ENCODE peak calls at places on chromosomes 16 and 17, in nine cellular contexts. One of them, this sample, is unnamed.

GRCh38 chr16:14493791-14494190 is 136.3 kb downstream of the PARN start:
- DNase-seq in fibroblast of the aortic adventitia: no peak
- DNase-seq in HL-60: no peak
- DNase-seq in transverse colon: no peak
- DNase-seq in thoracic aorta: no peak
- DNase-seq in GM12864: no peak
- DNase-seq in lower leg skin: no peak
- DNase-seq in uterus: no peak
- DNase-seq in mammary epithelial cell: no peak
- DNase-seq in this sample: no peak

GRCh38 chr17:49577978-49578893 is 2.6 kb downstream of the NXPH3 start:
- DNase-seq in fibroblast of the aortic adventitia: no peak
- DNase-seq in HL-60: no peak
- DNase-seq in transverse colon: no peak
- DNase-seq in thoracic aorta: no peak
- DNase-seq in GM12864: no peak
- DNase-seq in lower leg skin: no peak
- DNase-seq in uterus: no peak
- DNase-seq in mammary epithelial cell: no peak
- DNase-seq in this sample: no peak

GRCh38 chr16:70663524-70664324 is 17.4 kb downstream of the IL34 start:
- DNase-seq in fibroblast of the aortic adventitia: no peak
- DNase-seq in HL-60: no peak
- DNase-seq in transverse colon: no peak
- DNase-seq in thoracic aorta: no peak
- DNase-seq in GM12864: no peak
- DNase-seq in lower leg skin: no peak
- DNase-seq in uterus: no peak
- DNase-seq in mammary epithelial cell: no peak
- DNase-seq in this sample: no peak

GRCh38 chr17:28918295-28918694 is 15.4 kb upstream of the DHRS13 start:
- DNase-seq in fibroblast of the aortic adventitia: no peak
- DNase-seq in HL-60: no peak
- DNase-seq in transverse colon: no peak
- DNase-seq in thoracic aorta: no peak
- DNase-seq in GM12864: no peak
- DNase-seq in lower leg skin: no peak
- DNase-seq in uterus: no peak
- DNase-seq in mammary epithelial cell: no peak
- DNase-seq in this sample: no peak

GRCh38 chr16:12381662-12382061 is 405.1 kb downstream of the SNX29 start:
- DNase-seq in fibroblast of the aortic adventitia: no peak
- DNase-seq in HL-60: no peak
- DNase-seq in transverse colon: no peak
- DNase-seq in thoracic aorta: no peak
- DNase-seq in GM12864: no peak
- DNase-seq in lower leg skin: no peak
- DNase-seq in uterus: no peak
- DNase-seq in mammary epithelial cell: no peak
- DNase-seq in this sample: no peak

GRCh38 chr17:74045608-74046007 is 157.9 kb upstream of the RPL38 start:
- DNase-seq in fibroblast of the aortic adventitia: no peak
- DNase-seq in HL-60: no peak
- DNase-seq in transverse colon: no peak
- DNase-seq in thoracic aorta: no peak
- DNase-seq in GM12864: no peak
- DNase-seq in lower leg skin: no peak
- DNase-seq in uterus: no peak
- DNase-seq in mammary epithelial cell: no peak
- DNase-seq in this sample: no peak

GRCh38 chr16:69481901-69482341 is 57.5 kb downstream of the CYB5B start:
- DNase-seq in fibroblast of the aortic adventitia: peak
- DNase-seq in HL-60: no peak
- DNase-seq in transverse colon: peak
- DNase-seq in thoracic aorta: peak
- DNase-seq in GM12864: no peak
- DNase-seq in lower leg skin: peak
- DNase-seq in uterus: peak
- DNase-seq in mammary epithelial cell: peak
- DNase-seq in this sample: no peak

GRCh38 chr17:45129426-45129939 is 2.8 kb downstream of the PLCD3 start:
- DNase-seq in fibroblast of the aortic adventitia: no peak
- DNase-seq in HL-60: no peak
- DNase-seq in transverse colon: peak
- DNase-seq in thoracic aorta: no peak
- DNase-seq in GM12864: no peak
- DNase-seq in lower leg skin: no peak
- DNase-seq in uterus: no peak
- DNase-seq in mammary epithelial cell: no peak
- DNase-seq in this sample: no peak

GRCh38 chr16:68190745-68191510 is 45.0 kb downstream of the ESRP2 start:
- DNase-seq in fibroblast of the aortic adventitia: no peak
- DNase-seq in HL-60: no peak
- DNase-seq in transverse colon: no peak
- DNase-seq in thoracic aorta: no peak
- DNase-seq in GM12864: no peak
- DNase-seq in lower leg skin: no peak
- DNase-seq in uterus: no peak
- DNase-seq in mammary epithelial cell: no peak
- DNase-seq in this sample: no peak

GRCh38 chr16:86941731-86942468 is 363.6 kb downstream of the FOXL1 start:
- DNase-seq in fibroblast of the aortic adventitia: no peak
- DNase-seq in HL-60: no peak
- DNase-seq in transverse colon: no peak
- DNase-seq in thoracic aorta: no peak
- DNase-seq in GM12864: no peak
- DNase-seq in lower leg skin: no peak
- DNase-seq in uterus: no peak
- DNase-seq in mammary epithelial cell: no peak
- DNase-seq in this sample: no peak

GRCh38 chr17:81902653-81903414 is 796 bp downstream of the NPB start:
- DNase-seq in fibroblast of the aortic adventitia: no peak
- DNase-seq in HL-60: no peak
- DNase-seq in transverse colon: no peak
- DNase-seq in thoracic aorta: no peak
- DNase-seq in GM12864: no peak
- DNase-seq in lower leg skin: no peak
- DNase-seq in uterus: no peak
- DNase-seq in mammary epithelial cell: no peak
- DNase-seq in this sample: no peak

GRCh38 chr16:2883027-2883846 is at the start of gene FLYWCH2:
- DNase-seq in fibroblast of the aortic adventitia: peak
- DNase-seq in HL-60: peak
- DNase-seq in transverse colon: peak
- DNase-seq in thoracic aorta: peak
- DNase-seq in GM12864: peak
- DNase-seq in lower leg skin: peak
- DNase-seq in uterus: peak
- DNase-seq in mammary epithelial cell: peak
- DNase-seq in this sample: peak

GRCh38 chr17:28193241-28193640 is 125.8 kb upstream of the TMEM97 start:
- DNase-seq in fibroblast of the aortic adventitia: no peak
- DNase-seq in HL-60: peak
- DNase-seq in transverse colon: peak
- DNase-seq in thoracic aorta: no peak
- DNase-seq in GM12864: no peak
- DNase-seq in lower leg skin: peak
- DNase-seq in uterus: no peak
- DNase-seq in mammary epithelial cell: no peak
- DNase-seq in this sample: no peak

GRCh38 chr17:42553866-42554249 is 1.1 kb downstream of the HSD17B1 start:
- DNase-seq in fibroblast of the aortic adventitia: no peak
- DNase-seq in HL-60: no peak
- DNase-seq in transverse colon: no peak
- DNase-seq in thoracic aorta: no peak
- DNase-seq in GM12864: no peak
- DNase-seq in lower leg skin: no peak
- DNase-seq in uterus: no peak
- DNase-seq in mammary epithelial cell: peak
- DNase-seq in this sample: no peak

GRCh38 chr17:82408938-82409318 is 9.2 kb upstream of the HEXD start:
- DNase-seq in fibroblast of the aortic adventitia: no peak
- DNase-seq in HL-60: no peak
- DNase-seq in transverse colon: no peak
- DNase-seq in thoracic aorta: no peak
- DNase-seq in GM12864: no peak
- DNase-seq in lower leg skin: no peak
- DNase-seq in uterus: no peak
- DNase-seq in mammary epithelial cell: no peak
- DNase-seq in this sample: no peak

GRCh38 chr16:6375471-6376075 is 957.1 kb upstream of the RBFOX1 start:
- DNase-seq in fibroblast of the aortic adventitia: no peak
- DNase-seq in HL-60: no peak
- DNase-seq in transverse colon: no peak
- DNase-seq in thoracic aorta: no peak
- DNase-seq in GM12864: no peak
- DNase-seq in lower leg skin: no peak
- DNase-seq in uterus: no peak
- DNase-seq in mammary epithelial cell: no peak
- DNase-seq in this sample: no peak

GRCh38 chr16:89041571-89042481 is 51.8 kb upstream of the ACSF3 start:
- DNase-seq in fibroblast of the aortic adventitia: no peak
- DNase-seq in HL-60: no peak
- DNase-seq in transverse colon: no peak
- DNase-seq in thoracic aorta: no peak
- DNase-seq in GM12864: no peak
- DNase-seq in lower leg skin: no peak
- DNase-seq in uterus: no peak
- DNase-seq in mammary epithelial cell: no peak
- DNase-seq in this sample: no peak

GRCh38 chr16:55506083-55506482 is 2.8 kb upstream of the LPCAT2 start:
- DNase-seq in fibroblast of the aortic adventitia: no peak
- DNase-seq in HL-60: no peak
- DNase-seq in transverse colon: no peak
- DNase-seq in thoracic aorta: no peak
- DNase-seq in GM12864: no peak
- DNase-seq in lower leg skin: peak
- DNase-seq in uterus: no peak
- DNase-seq in mammary epithelial cell: no peak
- DNase-seq in this sample: no peak

DNA sequence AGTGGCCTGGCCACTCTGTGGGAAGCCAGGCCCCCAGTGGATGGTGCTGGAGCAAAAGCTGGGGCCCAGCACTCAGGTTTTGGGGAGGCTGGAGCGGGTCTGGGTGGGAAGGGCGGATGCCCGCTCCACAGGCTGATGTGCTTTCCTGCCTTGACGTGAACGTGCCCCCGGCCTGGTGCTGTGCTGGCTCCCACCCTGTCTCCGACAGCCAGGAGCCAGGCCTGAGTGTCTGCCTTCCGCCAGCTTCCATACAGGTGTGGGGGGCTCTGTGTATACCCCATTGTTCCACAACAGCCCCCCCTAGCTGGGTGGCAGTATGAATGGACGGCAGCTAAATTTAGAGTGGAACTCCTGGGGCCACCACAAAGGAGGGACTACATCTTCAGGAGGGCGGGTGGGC is 20.0 kb downstream of the HIC1 start:
- DNase-seq in fibroblast of the aortic adventitia: no peak
- DNase-seq in HL-60: no peak
- DNase-seq in transverse colon: no peak
- DNase-seq in thoracic aorta: no peak
- DNase-seq in GM12864: no peak
- DNase-seq in lower leg skin: no peak
- DNase-seq in uterus: peak
- DNase-seq in mammary epithelial cell: no peak
- DNase-seq in this sample: no peak
- TF ChIP-seq CTCF in fibroblast of the aortic adventitia: no peak
- TF ChIP-seq CTCF in HL-60: no peak
- TF ChIP-seq CTCF in transverse colon: no peak
- TF ChIP-seq CTCF in thoracic aorta: no peak
- TF ChIP-seq CTCF in GM12864: no peak
- TF ChIP-seq CTCF in lower leg skin: no peak
- TF ChIP-seq CTCF in uterus: no peak
- TF ChIP-seq CTCF in mammary epithelial cell: no peak
- TF ChIP-seq CTCF in this sample: no peak

GRCh38 chr16:64469906-64470702 is 651.8 kb downstream of the CDH11 start:
- DNase-seq in fibroblast of the aortic adventitia: peak
- DNase-seq in HL-60: no peak
- DNase-seq in transverse colon: no peak
- DNase-seq in thoracic aorta: no peak
- DNase-seq in GM12864: no peak
- DNase-seq in lower leg skin: no peak
- DNase-seq in uterus: no peak
- DNase-seq in mammary epithelial cell: no peak
- DNase-seq in this sample: no peak
- TF ChIP-seq CTCF in fibroblast of the aortic adventitia: peak
- TF ChIP-seq CTCF in HL-60: no peak
- TF ChIP-seq CTCF in transverse colon: no peak
- TF ChIP-seq CTCF in thoracic aorta: no peak
- TF ChIP-seq CTCF in GM12864: no peak
- TF ChIP-seq CTCF in lower leg skin: no peak
- TF ChIP-seq CTCF in uterus: no peak
- TF ChIP-seq CTCF in mammary epithelial cell: peak
- TF ChIP-seq CTCF in this sample: no peak

GRCh38 chr16:82203198-82203597 is 33.2 kb upstream of the MPHOSPH6 start:
- DNase-seq in fibroblast of the aortic adventitia: no peak
- DNase-seq in HL-60: no peak
- DNase-seq in transverse colon: no peak
- DNase-seq in thoracic aorta: no peak
- DNase-seq in GM12864: no peak
- DNase-seq in lower leg skin: no peak
- DNase-seq in uterus: no peak
- DNase-seq in mammary epithelial cell: no peak
- DNase-seq in this sample: no peak
- TF ChIP-seq CTCF in fibroblast of the aortic adventitia: no peak
- TF ChIP-seq CTCF in HL-60: no peak
- TF ChIP-seq CTCF in transverse colon: no peak
- TF ChIP-seq CTCF in thoracic aorta: no peak
- TF ChIP-seq CTCF in GM12864: no peak
- TF ChIP-seq CTCF in lower leg skin: no peak
- TF ChIP-seq CTCF in uterus: no peak
- TF ChIP-seq CTCF in mammary epithelial cell: no peak
- TF ChIP-seq CTCF in this sample: no peak

GRCh38 chr16:26335236-26335809 is 643.6 kb downstream of the HS3ST4 start:
- DNase-seq in fibroblast of the aortic adventitia: no peak
- DNase-seq in HL-60: no peak
- DNase-seq in transverse colon: no peak
- DNase-seq in thoracic aorta: no peak
- DNase-seq in GM12864: no peak
- DNase-seq in lower leg skin: no peak
- DNase-seq in uterus: no peak
- DNase-seq in mammary epithelial cell: no peak
- DNase-seq in this sample: no peak
- TF ChIP-seq CTCF in fibroblast of the aortic adventitia: no peak
- TF ChIP-seq CTCF in HL-60: no peak
- TF ChIP-seq CTCF in transverse colon: no peak
- TF ChIP-seq CTCF in thoracic aorta: no peak
- TF ChIP-seq CTCF in GM12864: no peak
- TF ChIP-seq CTCF in lower leg skin: no peak
- TF ChIP-seq CTCF in uterus: no peak
- TF ChIP-seq CTCF in mammary epithelial cell: no peak
- TF ChIP-seq CTCF in this sample: no peak

DNA sequence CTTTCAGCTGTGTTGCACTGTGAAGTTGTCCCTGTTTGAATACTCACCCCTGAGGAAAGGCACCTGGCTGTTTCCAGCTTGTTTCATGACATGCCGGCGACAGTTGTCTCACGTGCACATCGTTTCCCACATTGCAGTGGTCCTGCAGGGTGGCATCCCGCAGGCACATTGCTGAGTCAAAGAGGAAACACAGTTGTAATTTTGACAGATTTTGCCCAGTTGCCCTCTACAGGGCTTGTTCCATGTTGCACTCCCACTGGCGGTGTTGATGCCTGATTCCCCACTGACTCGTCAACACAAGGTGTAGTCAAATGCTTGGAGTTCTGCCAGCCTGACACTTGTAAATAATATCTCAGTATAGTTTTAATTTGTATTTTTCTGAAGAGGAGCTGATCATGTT is 23.8 kb downstream of the EPN2 start:
- DNase-seq in fibroblast of the aortic adventitia: no peak
- DNase-seq in HL-60: no peak
- DNase-seq in transverse colon: no peak
- DNase-seq in thoracic aorta: no peak
- DNase-seq in GM12864: no peak
- DNase-seq in lower leg skin: no peak
- DNase-seq in uterus: peak
- DNase-seq in mammary epithelial cell: peak
- DNase-seq in this sample: no peak
- TF ChIP-seq CTCF in fibroblast of the aortic adventitia: no peak
- TF ChIP-seq CTCF in HL-60: no peak
- TF ChIP-seq CTCF in transverse colon: no peak
- TF ChIP-seq CTCF in thoracic aorta: no peak
- TF ChIP-seq CTCF in GM12864: peak
- TF ChIP-seq CTCF in lower leg skin: no peak
- TF ChIP-seq CTCF in uterus: no peak
- TF ChIP-seq CTCF in mammary epithelial cell: peak
- TF ChIP-seq CTCF in this sample: no peak

This sample was measured in natural killer cell.